ENCODE peak calls at places on chromosomes 1 and 21, in four cellular contexts. X is fibroblast of the aortic adventitia, B is omental fat pad, S is heart left ventricle. Y is an unnamed sample.

GRCh38 chr1:26482921-26483320 is 10.7 kb downstream of the HMGN2 start:
- DNase-seq in X (peak; percentile 43), B (no peak), S (no peak), Y (no peak)

GRCh38 chr1:225580180-225581099 is 72.5 kb downstream of the ENAH start:
- DNase-seq in X (peak; percentile 34), B (no peak), S (no peak), Y (no peak)

GRCh38 chr1:32464191-32464715 is 619 bp upstream of the ZBTB8B start:
- DNase-seq in X (no peak), B (no peak), S (no peak), Y (peak; percentile 16)

GRCh38 chr1:61081135-61081636 is 1.2 kb upstream of the NFIA start:
- DNase-seq in X (peak; percentile 32), B (no peak), S (no peak), Y (no peak)

GRCh38 chr1:59044535-59045121 is 252.3 kb upstream of the FGGY start:
- DNase-seq in X (no peak), B (no peak), S (no peak), Y (no peak)

GRCh38 chr1:1203561-1204424 is 2.6 kb downstream of the TNFRSF18 start:
- DNase-seq in X (no peak), B (no peak), S (peak; percentile 8), Y (no peak)

GRCh38 chr21:32475162-32475812 is 62.8 kb downstream of the EVA1C start:
- DNase-seq in X (peak; percentile 87), B (no peak), S (no peak), Y (no peak)

GRCh38 chr1:234316486-234316885 is 56.8 kb upstream of the COA6 start:
- DNase-seq in X (no peak), B (no peak), S (no peak), Y (no peak)

GRCh38 chr1:82901118-82901517 is 1097.8 kb downstream of the TTLL7 start:
- DNase-seq in X (no peak), B (no peak), S (no peak), Y (no peak)

GRCh38 chr1:3553166-3553939 is 58.0 kb downstream of the MEGF6 start:
- DNase-seq in X (peak; percentile 36), B (no peak), S (no peak), Y (no peak)

GRCh38 chr1:47409311-47410085 is 6.6 kb upstream of the FOXE3 start:
- DNase-seq in X (peak; percentile 62), B (no peak), S (no peak), Y (peak; percentile 72)

GRCh38 chr21:37159053-37159776 is 86.2 kb downstream of the TTC3 start:
- DNase-seq in X (no peak), B (no peak), S (no peak), Y (no peak)

GRCh38 chr21:45138199-45139002 is 64.0 kb downstream of the ADARB1 start:
- DNase-seq in X (peak; percentile 70), B (peak; percentile 61), S (peak; percentile 60), Y (peak; percentile 57)

GRCh38 chr1:91450260-91450659 is 45.6 kb upstream of the HFM1 start:
- DNase-seq in X (peak; percentile 42), B (no peak), S (no peak), Y (no peak)

GRCh38 chr1:181583598-181583997 is 100.3 kb downstream of the CACNA1E start:
- DNase-seq in X (no peak), B (no peak), S (no peak), Y (peak; percentile 6)

GRCh38 chr1:172903581-172904220 is 147.0 kb downstream of the TNFSF18 start:
- DNase-seq in X (peak; percentile 55), B (no peak), S (no peak), Y (peak; percentile 62)

GRCh38 chr1:229180161-229180560 is 90.8 kb upstream of the RAB4A start:
- DNase-seq in X (no peak), B (no peak), S (no peak), Y (no peak)

GRCh38 chr1:238252033-238252802 is 361.5 kb upstream of the ZP4 start:
- DNase-seq in X (peak; percentile 52), B (no peak), S (peak; percentile 18), Y (peak; percentile 76)

GRCh38 chr1:36576118-36576517 is 93.4 kb upstream of the CSF3R start:
- DNase-seq in X (peak; percentile 35), B (peak; percentile 29), S (peak; percentile 24), Y (peak; percentile 46)

GRCh38 chr1:25875154-25875855 is at the start of gene PAQR7:
- DNase-seq in X (peak; percentile 59), B (no peak), S (peak; percentile 81), Y (peak; percentile 82)

GRCh38 chr1:40877681-40878080 is 15.5 kb upstream of the CITED4 start:
- DNase-seq in X (peak; percentile 83), B (peak; percentile 40), S (peak; percentile 62), Y (peak; percentile 99)

GRCh38 chr1:151508721-151509292 is 2.4 kb upstream of the CGN start:
- DNase-seq in X (no peak), B (no peak), S (no peak), Y (peak; percentile 71)

GRCh38 chr1:232655746-232656085 is 25.8 kb upstream of the SIPA1L2 start:
- DNase-seq in X (no peak), B (no peak), S (no peak), Y (no peak)

GRCh38 chr1:208933984-208934525 is 649.5 kb upstream of the CAMK1G start:
- DNase-seq in X (no peak), B (no peak), S (no peak), Y (no peak)

GRCh38 chr1:225691377-225691776 is 38.5 kb upstream of the ENAH start:
- DNase-seq in X (peak; percentile 38), B (no peak), S (no peak), Y (peak; percentile 90)

GRCh38 chr21:39518055-39518844 is 66.5 kb downstream of the SH3BGR start:
- DNase-seq in X (peak; percentile 50), B (no peak), S (no peak), Y (peak; percentile 71)

GRCh38 chr21:37367758-37368535 is 1.4 kb downstream of the DYRK1A start:
- DNase-seq in X (peak; percentile 47), B (no peak), S (peak; percentile 75), Y (peak; percentile 64)

GRCh38 chr1:53073899-53074311 is 11.9 kb downstream of the PODN start:
- DNase-seq in X (peak; percentile 48), B (peak; percentile 17), S (peak; percentile 44), Y (no peak)